ENCODE peak calls at places on chromosomes 16 and 17, in four cellular contexts. C, O, I and Z are unnamed samples.
A peak's percentile ranks its signal among the peaks of the same experiment; 100 is the strongest.

GRCh38 chr16:26505501-26505900 is 561.2 kb upstream of the C16orf82 start:
- DNase-seq in C (no peak), O (no peak), I (no peak), Z (no peak)

GRCh38 chr16:69514366-69514765 is 51.4 kb upstream of the NFAT5 start:
- DNase-seq in C (no peak), O (no peak), I (no peak), Z (peak; percentile 50)

GRCh38 chr16:10728035-10728462 is 15.6 kb upstream of the NUBP1 start:
- DNase-seq in C (no peak), O (no peak), I (no peak), Z (no peak)

GRCh38 chr16:80788016-80788415 is 16.4 kb downstream of the CDYL2 start:
- DNase-seq in C (peak; percentile 16), O (no peak), I (no peak), Z (no peak)

GRCh38 chr17:9816472-9816871 is 5.4 kb downstream of the GSG1L2 start:
- DNase-seq in C (no peak), O (no peak), I (no peak), Z (no peak)

GRCh38 chr17:5943232-5943631 is 126.9 kb upstream of the WSCD1 start:
- DNase-seq in C (no peak), O (no peak), I (no peak), Z (no peak)

GRCh38 chr16:22353188-22353919 is 21.1 kb downstream of the CDR2 start:
- DNase-seq in C (peak; percentile 67), O (peak; percentile 30), I (peak; percentile 87), Z (peak; percentile 21)

GRCh38 chr16:8832383-8833100 is 34.9 kb downstream of the PMM2 start:
- DNase-seq in C (no peak), O (no peak), I (no peak), Z (no peak)

GRCh38 chr17:12256380-12256995 is 235.8 kb downstream of the MAP2K4 start:
- DNase-seq in C (peak; percentile 53), O (peak; percentile 59), I (peak; percentile 63), Z (peak; percentile 16)

GRCh38 chr17:82536220-82537201 is 17.0 kb downstream of the FOXK2 start:
- DNase-seq in C (no peak), O (no peak), I (peak; percentile 92), Z (no peak)

GRCh38 chr16:21628196-21628726 is 24.1 kb downstream of the IGSF6 start:
- DNase-seq in C (no peak), O (no peak), I (no peak), Z (no peak)

GRCh38 chr17:29140051-29140582 is 40.1 kb downstream of the MYO18A start:
- DNase-seq in C (no peak), O (no peak), I (peak; percentile 61), Z (peak; percentile 59)

GRCh38 chr17:72378414-72379395 is 257.9 kb downstream of the SOX9 start:
- DNase-seq in C (no peak), O (no peak), I (no peak), Z (no peak)

GRCh38 chr16:1918312-1918889 is at the start of gene HS3ST6:
- DNase-seq in C (no peak), O (no peak), I (no peak), Z (no peak)

GRCh38 chr17:44333371-44333770 is 8.7 kb upstream of the SLC25A39 start:
- DNase-seq in C (no peak), O (no peak), I (no peak), Z (no peak)

GRCh38 chr16:31009894-31010293 is 544 bp downstream of the STX1B start:
- DNase-seq in C (no peak), O (peak; percentile 41), I (no peak), Z (no peak)

GRCh38 chr16:86877108-86877507 is 298.8 kb downstream of the FOXL1 start:
- DNase-seq in C (no peak), O (no peak), I (no peak), Z (no peak)

GRCh38 chr17:61117983-61118382 is 281.7 kb upstream of the TBX2 start:
- DNase-seq in C (no peak), O (no peak), I (no peak), Z (no peak)

GRCh38 chr16:64893386-64893785 is 228.5 kb downstream of the CDH11 start:
- DNase-seq in C (no peak), O (no peak), I (no peak), Z (no peak)

GRCh38 chr16:31451681-31452351 is 7.5 kb upstream of the ARMC5 start:
- DNase-seq in C (no peak), O (peak; percentile 60), I (peak; percentile 83), Z (peak; percentile 44)

GRCh38 chr17:7844292-7845154 is 10.3 kb upstream of the TMEM88 start:
- DNase-seq in C (no peak), O (peak; percentile 97), I (peak; percentile 97), Z (peak; percentile 93)

GRCh38 chr17:65855245-65855644 is 293.8 kb upstream of the AXIN2 start:
- DNase-seq in C (no peak), O (peak; percentile 14), I (peak; percentile 43), Z (peak; percentile 27)

GRCh38 chr17:68556551-68556950 is 44.3 kb downstream of the PRKAR1A start:
- DNase-seq in C (no peak), O (no peak), I (no peak), Z (no peak)

GRCh38 chr17:867896-868489 is 85.8 kb downstream of the MRM3 start:
- DNase-seq in C (no peak), O (no peak), I (no peak), Z (no peak)

GRCh38 chr17:59435238-59435637 is 103.8 kb downstream of the YPEL2 start:
- DNase-seq in C (no peak), O (no peak), I (peak; percentile 92), Z (peak; percentile 10)

GRCh38 chr17:36850794-36851193 is 86.5 kb upstream of the LHX1 start:
- DNase-seq in C (no peak), O (peak; percentile 85), I (peak; percentile 78), Z (peak; percentile 61)

GRCh38 chr16:67897231-67897630 is 4.2 kb downstream of the PSKH1 start:
- DNase-seq in C (no peak), O (no peak), I (peak; percentile 71), Z (no peak)

GRCh38 chr16:4298761-4299522 is 16.9 kb upstream of the GLIS2 start:
- DNase-seq in C (no peak), O (peak; percentile 95), I (peak; percentile 90), Z (peak; percentile 91)

GRCh38 chr17:21387616-21388015 is 11.5 kb downstream of the KCNJ12 start:
- DNase-seq in C (no peak), O (no peak), I (no peak), Z (no peak)

GRCh38 chr16:354971-355441 is 2.5 kb upstream of the AXIN1 start:
- DNase-seq in C (no peak), O (no peak), I (no peak), Z (no peak)

GRCh38 chr17:47072881-47073280 is 93.8 kb upstream of the RPRML start:
- DNase-seq in C (no peak), O (no peak), I (peak; percentile 23), Z (no peak)

GRCh38 chr17:10526517-10526916 is 8.2 kb upstream of the MYH1 start:
- DNase-seq in C (no peak), O (no peak), I (no peak), Z (no peak)

GRCh38 chr17:47358652-47359051 is 34.9 kb downstream of the EFCAB13 start:
- DNase-seq in C (no peak), O (no peak), I (no peak), Z (no peak)

GRCh38 chr16:57389087-57389468 is 15.5 kb upstream of the CCL17 start:
- DNase-seq in C (no peak), O (no peak), I (no peak), Z (no peak)

GRCh38 chr17:36994438-36994837 is 45.7 kb downstream of the AATF start:
- DNase-seq in C (peak; percentile 31), O (no peak), I (peak; percentile 80), Z (no peak)

GRCh38 chr16:65576631-65577030 is 454.8 kb upstream of the CDH11 start:
- DNase-seq in C (no peak), O (no peak), I (no peak), Z (no peak)

GRCh38 chr16:89363621-89364393 is 126.6 kb downstream of the ANKRD11 start:
- DNase-seq in C (peak; percentile 26), O (peak; percentile 58), I (peak; percentile 92), Z (peak; percentile 74)

GRCh38 chr16:29729116-29729521 is 16.7 kb downstream of the C16orf54 start:
- DNase-seq in C (no peak), O (peak; percentile 74), I (peak; percentile 35), Z (peak; percentile 37)